ENCODE peak calls at places on chromosomes 16 and 17, in four cellular contexts. P, D, Y and X are unnamed samples.
A peak's percentile ranks its signal among the peaks of the same experiment; 100 is the strongest.

GRCh38 chr17:82917656-82918345 is 78.0 kb upstream of the ZNF750 start:
- DNase-seq in P (peak; percentile 23), D (no peak), Y (no peak), X (peak; percentile 83)

GRCh38 chr17:412211-413015 is 59.8 kb upstream of the RPH3AL start:
- DNase-seq in P (peak; percentile 55), D (no peak), Y (peak; percentile 21), X (peak; percentile 73)

GRCh38 chr16:85945424-85945751 is 46.4 kb downstream of the IRF8 start:
- DNase-seq in P (no peak), D (no peak), Y (no peak), X (no peak)

GRCh38 chr16:36336-36984 is 16.9 kb downstream of the POLR3K start:
- DNase-seq in P (no peak), D (no peak), Y (no peak), X (no peak)

GRCh38 chr16:73202176-73202729 is 154.3 kb upstream of the ZFHX3 start:
- DNase-seq in P (peak; percentile 55), D (no peak), Y (no peak), X (no peak)

GRCh38 chr17:43641416-43641815 is 20.3 kb downstream of the MEOX1 start:
- DNase-seq in P (no peak), D (no peak), Y (no peak), X (no peak)

GRCh38 chr17:1958134-1958881 is 66.8 kb downstream of the RTN4RL1 start:
- DNase-seq in P (no peak), D (no peak), Y (no peak), X (no peak)

GRCh38 chr17:78904371-78904770 is 1.4 kb upstream of the CEP295NL start:
- DNase-seq in P (no peak), D (no peak), Y (no peak), X (no peak)

GRCh38 chr17:73548620-73549311 is 95.5 kb downstream of the SDK2 start:
- DNase-seq in P (no peak), D (no peak), Y (no peak), X (no peak)

GRCh38 chr17:4573682-4574081 is 10.6 kb upstream of the SMTNL2 start:
- DNase-seq in P (no peak), D (no peak), Y (no peak), X (no peak)

GRCh38 chr17:9729034-9729650 is 62.2 kb downstream of the DHRS7C start:
- DNase-seq in P (peak; percentile 47), D (peak; percentile 48), Y (peak; percentile 23), X (peak; percentile 63)

GRCh38 chr17:80931421-80932265 is 60.0 kb upstream of the CHMP6 start:
- DNase-seq in P (no peak), D (no peak), Y (peak; percentile 12), X (no peak)

GRCh38 chr17:3879181-3879580 is 13.7 kb downstream of the CAMKK1 start:
- DNase-seq in P (no peak), D (no peak), Y (no peak), X (peak; percentile 85)

GRCh38 chr16:51393381-51394005 is 242.4 kb upstream of the SALL1 start:
- DNase-seq in P (no peak), D (no peak), Y (no peak), X (no peak)

GRCh38 chr16:11253009-11253994 is 2.7 kb downstream of the SOCS1 start:
- DNase-seq in P (no peak), D (no peak), Y (no peak), X (no peak)

GRCh38 chr17:3695723-3696411 is at the start of gene P2RX5:
- DNase-seq in P (no peak), D (no peak), Y (no peak), X (peak; percentile 81)

GRCh38 chr16:47872228-47872627 is 283.6 kb downstream of the ABCC12 start:
- DNase-seq in P (no peak), D (no peak), Y (no peak), X (no peak)

GRCh38 chr16:24553983-24554382 is 14.6 kb downstream of the RBBP6 start:
- DNase-seq in P (no peak), D (no peak), Y (no peak), X (no peak)

GRCh38 chr16:86781046-86781445 is 202.7 kb downstream of the FOXL1 start:
- DNase-seq in P (no peak), D (no peak), Y (no peak), X (no peak)

GRCh38 chr17:9899280-9900018 is 5.6 kb downstream of the RCVRN start:
- DNase-seq in P (no peak), D (no peak), Y (no peak), X (no peak)

GRCh38 chr16:72530434-72530833 is 358.5 kb upstream of the PMFBP1 start:
- DNase-seq in P (no peak), D (no peak), Y (peak; percentile 4), X (no peak)

GRCh38 chr16:27779719-27780161 is 229.8 kb downstream of the KATNIP start:
- DNase-seq in P (peak; percentile 42), D (no peak), Y (no peak), X (peak; percentile 93)

GRCh38 chr17:28953444-28954118 is 2.3 kb upstream of the PHF12 start:
- DNase-seq in P (peak; percentile 41), D (no peak), Y (peak; percentile 45), X (peak; percentile 61)

GRCh38 chr16:29148867-29149272 is 164.0 kb downstream of the LAT start:
- DNase-seq in P (no peak), D (no peak), Y (no peak), X (no peak)

GRCh38 chr16:46731691-46732555 is 16.2 kb downstream of the MYLK3 start:
- DNase-seq in P (peak; percentile 21), D (no peak), Y (no peak), X (no peak)

GRCh38 chr16:84045818-84046470 is 3.3 kb upstream of the SLC38A8 start:
- DNase-seq in P (no peak), D (no peak), Y (no peak), X (no peak)

GRCh38 chr16:3311496-3311895 is 6.2 kb downstream of the ZNF75A start:
- DNase-seq in P (no peak), D (no peak), Y (no peak), X (no peak)

GRCh38 chr16:383326-384020 is 1.7 kb upstream of the PGAP6 start:
- DNase-seq in P (no peak), D (no peak), Y (peak; percentile 59), X (no peak)

GRCh38 chr16:68893710-68894705 is 50.7 kb downstream of the TANGO6 start:
- DNase-seq in P (peak; percentile 35), D (peak; percentile 54), Y (no peak), X (no peak)

GRCh38 chr17:48564200-48565023 is 13.7 kb downstream of the HOXB4 start:
- DNase-seq in P (no peak), D (no peak), Y (no peak), X (no peak)

GRCh38 chr16:16197331-16197730 is 26.0 kb downstream of the ABCC6 start:
- DNase-seq in P (no peak), D (no peak), Y (no peak), X (no peak)

GRCh38 chr16:30786115-30786935 is 680 bp downstream of the ZNF629 start:
- DNase-seq in P (peak; percentile 60), D (peak; percentile 64), Y (no peak), X (peak; percentile 91)

GRCh38 chr17:17971431-17972125 is 622 bp downstream of the TOM1L2 start:
- DNase-seq in P (no peak), D (no peak), Y (no peak), X (peak; percentile 52)

GRCh38 chr17:18981642-18982424 is 22.7 kb downstream of the FAM83G start:
- DNase-seq in P (peak; percentile 87), D (no peak), Y (peak; percentile 31), X (no peak)

GRCh38 chr16:88593910-88594309 is 23.7 kb downstream of the ZC3H18 start:
- DNase-seq in P (no peak), D (no peak), Y (no peak), X (no peak)

GRCh38 chr16:88591577-88592021 is 21.4 kb downstream of the ZC3H18 start:
- DNase-seq in P (no peak), D (no peak), Y (no peak), X (no peak)

GRCh38 chr16:88595101-88595500 is 24.9 kb downstream of the ZC3H18 start:
- DNase-seq in P (no peak), D (no peak), Y (no peak), X (no peak)

GRCh38 chr16:88593489-88593888 is 23.3 kb downstream of the ZC3H18 start:
- DNase-seq in P (no peak), D (no peak), Y (no peak), X (no peak)

DNA sequence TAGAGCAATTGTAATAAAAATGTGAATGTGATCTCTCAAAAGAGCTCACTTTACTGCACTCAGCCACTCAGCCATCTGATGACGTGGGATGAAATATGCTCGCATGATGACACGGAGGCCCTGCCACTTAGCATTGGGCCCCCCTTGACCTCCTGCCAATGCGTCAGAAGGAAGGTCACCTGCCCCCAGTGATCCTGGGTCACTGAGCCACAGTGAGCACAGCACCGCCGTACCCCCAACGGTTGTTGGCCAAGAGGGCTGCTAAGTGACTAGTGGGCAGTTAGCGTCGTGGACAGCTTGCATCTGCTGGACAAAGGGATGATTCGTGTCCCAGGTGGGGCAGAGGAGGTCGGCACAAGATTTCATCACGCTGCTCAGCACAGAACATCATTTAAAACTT is 22.9 kb downstream of the ZC3H18 start:
- DNase-seq in P (no peak), D (no peak), Y (no peak), X (no peak)
- TF ChIP-seq JUND in P (no peak), D (no peak), Y (no peak), X (no peak)

DNA sequence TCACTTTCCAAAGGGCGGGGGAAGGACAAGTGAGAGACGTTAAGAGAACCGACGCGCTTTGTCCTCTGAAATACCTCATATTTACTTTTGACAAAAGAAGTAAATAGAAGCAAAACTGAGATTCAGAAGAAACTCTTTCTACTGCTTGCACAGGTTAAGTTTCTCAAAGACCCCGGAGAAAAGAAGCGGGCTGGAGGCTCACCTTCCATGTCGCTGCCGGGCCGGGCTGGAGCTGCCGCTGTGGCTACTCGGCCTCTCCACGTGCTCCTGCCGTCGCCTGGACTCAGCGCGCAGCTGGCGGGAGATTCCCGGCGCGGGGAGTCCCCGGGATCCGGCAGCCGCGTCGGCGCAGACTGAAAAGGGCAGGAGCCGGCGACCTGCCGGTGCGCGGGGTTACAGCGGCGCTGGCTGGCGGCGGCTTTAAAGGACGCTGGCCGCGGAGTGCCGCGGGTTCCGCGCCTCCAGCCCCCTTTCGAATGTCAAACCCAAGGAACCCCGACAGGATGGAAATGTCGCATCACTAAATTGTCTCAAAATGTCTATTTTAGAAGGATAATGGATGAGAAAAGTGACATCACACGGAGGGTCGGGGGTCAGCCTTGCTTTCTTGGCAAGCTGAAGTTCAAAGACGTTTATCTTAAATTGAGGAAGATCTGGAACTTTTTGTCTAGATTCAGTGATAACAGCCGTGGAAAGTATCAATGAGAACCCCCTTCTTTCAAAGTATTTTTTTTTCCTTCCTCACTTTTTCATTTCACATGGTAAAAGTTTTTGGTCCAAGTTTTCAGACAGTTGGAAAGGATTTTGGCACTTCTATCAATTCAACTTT is at the start of gene IKZF3:
- DNase-seq in P (peak; percentile 46), D (peak; percentile 69), Y (no peak), X (peak; percentile 78)
- TF ChIP-seq JUND in P (no peak), D (no peak), Y (no peak), X (no peak)

GRCh38 chr17:59476413-59476812 is 89.0 kb upstream of the DHX40 start:
- DNase-seq in P (no peak), D (no peak), Y (no peak), X (no peak)
- TF ChIP-seq JUND in P (no peak), D (no peak), Y (no peak), X (no peak)

GRCh38 chr17:35773129-35773528 is 12.4 kb downstream of the C17orf50 start:
- DNase-seq in P (no peak), D (no peak), Y (no peak), X (no peak)

GRCh38 chr17:35773674-35774425 is 13.2 kb downstream of the C17orf50 start:
- DNase-seq in P (no peak), D (no peak), Y (no peak), X (no peak)

GRCh38 chr17:35775583-35775982 is 14.9 kb downstream of the C17orf50 start:
- DNase-seq in P (no peak), D (no peak), Y (no peak), X (no peak)

GRCh38 chr17:35775039-35775438 is 14.4 kb downstream of the C17orf50 start:
- DNase-seq in P (no peak), D (no peak), Y (no peak), X (peak; percentile 69)

GRCh38 chr17:35774499-35774898 is 13.8 kb downstream of the C17orf50 start:
- DNase-seq in P (no peak), D (no peak), Y (no peak), X (peak; percentile 85)
- TF ChIP-seq JUND in P (no peak), D (no peak), Y (no peak), X (no peak)